ENCODE peak calls at places on chromosome 6, in seven cellular contexts. X, B, D, W, I, H and G are unnamed samples.

GRCh38 chr6:1604347-1604990 is 5.2 kb upstream of the FOXC1 start:
- DNase-seq in B (peak; percentile 57), X (peak; percentile 70), W (peak; percentile 53), H (no peak), D (peak; percentile 89), I (no peak), G (no peak)

GRCh38 chr6:148406579-148407371 is 64.1 kb downstream of the SASH1 start:
- DNase-seq in B (no peak), W (no peak), I (no peak), D (no peak), X (no peak), H (no peak), G (no peak)

GRCh38 chr6:42616716-42617115 is 52.9 kb downstream of the UBR2 start:
- DNase-seq in X (no peak), D (no peak), I (no peak), W (no peak), H (no peak), B (no peak), G (no peak)

GRCh38 chr6:21137708-21138358 is 455.7 kb upstream of the SOX4 start:
- DNase-seq in H (peak; percentile 60), X (no peak), I (no peak), D (no peak), B (no peak), W (no peak), G (no peak)

GRCh38 chr6:44696099-44696498 is 308.6 kb downstream of the CDC5L start:
- DNase-seq in I (no peak), B (no peak), D (no peak), W (no peak), H (peak; percentile 85), X (no peak), G (no peak)

GRCh38 chr6:96784650-96785049 is 52.6 kb downstream of the GPR63 start:
- DNase-seq in D (no peak), W (no peak), I (no peak), B (no peak), H (no peak), X (no peak), G (no peak)

GRCh38 chr6:158972241-158973233 is 27.5 kb downstream of the RSPH3 start:
- DNase-seq in W (no peak), B (no peak), D (no peak), H (peak; percentile 30), X (no peak), I (peak; percentile 31), G (peak; percentile 36)

GRCh38 chr6:169804427-169804826 is 53.0 kb downstream of the ERMARD start:
- DNase-seq in W (no peak), D (no peak), X (no peak), B (peak; percentile 24), H (no peak), I (no peak), G (no peak)

GRCh38 chr6:142474446-142475289 is 172.9 kb downstream of the ADGRG6 start:
- DNase-seq in B (no peak), H (peak; percentile 36), W (no peak), D (no peak), X (peak; percentile 31), I (no peak), G (peak; percentile 16)

GRCh38 chr6:75800133-75800532 is 51.1 kb downstream of the MYO6 start:
- DNase-seq in D (no peak), X (no peak), B (peak; percentile 35), I (no peak), W (no peak), H (no peak), G (no peak)

GRCh38 chr6:36028088-36028886 is 679 bp downstream of the MAPK14 start:
- DNase-seq in B (peak; percentile 46), H (peak; percentile 6), W (peak; percentile 32), D (peak; percentile 75), X (peak; percentile 39), I (no peak), G (no peak)

GRCh38 chr6:27138398-27138797 is 109.1 kb upstream of the PRSS16 start:
- DNase-seq in W (no peak), B (no peak), X (no peak), I (no peak), D (no peak), H (no peak), G (no peak)

GRCh38 chr6:147467891-147468290 is 40.6 kb upstream of the SAMD5 start:
- DNase-seq in I (no peak), X (no peak), W (no peak), H (no peak), D (no peak), B (no peak), G (no peak)

GRCh38 chr6:37972994-37973757 is 153.6 kb downstream of the ZFAND3 start:
- DNase-seq in X (no peak), D (no peak), W (no peak), B (no peak), I (no peak), H (no peak), G (no peak)

GRCh38 chr6:168120390-168121307 is 41.6 kb upstream of the FRMD1 start:
- DNase-seq in X (no peak), I (no peak), D (peak; percentile 57), B (no peak), H (no peak), W (no peak), G (no peak)

GRCh38 chr6:168117942-168118341 is 38.9 kb upstream of the FRMD1 start:
- DNase-seq in W (no peak), I (no peak), D (no peak), B (no peak), H (no peak), X (no peak), G (no peak)

GRCh38 chr6:168116975-168117899 is 38.2 kb upstream of the FRMD1 start:
- DNase-seq in H (no peak), D (peak; percentile 41), B (no peak), W (no peak), X (no peak), I (no peak), G (no peak)

GRCh38 chr6:168119539-168119938 is 40.5 kb upstream of the FRMD1 start:
- DNase-seq in X (no peak), W (no peak), I (no peak), B (no peak), D (no peak), H (no peak), G (no peak)

DNA sequence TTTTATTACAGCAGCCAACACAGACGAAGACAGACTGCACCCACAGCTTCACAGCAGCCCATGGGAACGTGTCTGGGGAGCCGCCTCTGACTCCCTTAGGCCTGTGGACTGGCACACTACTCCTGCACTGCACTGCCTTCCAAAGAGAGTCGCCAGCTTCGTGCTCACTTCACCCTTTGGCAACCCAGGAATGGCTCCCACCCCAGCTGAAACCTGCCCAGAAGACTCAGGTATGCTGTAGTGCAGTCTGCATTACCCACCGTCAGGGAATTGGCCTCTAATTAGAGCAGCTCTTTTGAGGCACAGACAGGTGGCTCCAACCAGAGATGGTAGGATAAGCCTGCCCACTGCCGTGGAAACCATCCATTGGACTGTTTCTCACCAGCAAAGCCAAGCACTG is 39.9 kb upstream of the FRMD1 start:
- DNase-seq in H (no peak), X (no peak), I (no peak), B (no peak), D (peak; percentile 46), W (no peak), G (no peak)
- H3K4me3 ChIP-seq in H (no peak overlapping the region), X (no peak overlapping the region), I (no peak overlapping the region), B (no peak overlapping the region), D (no peak overlapping the region), W (no peak overlapping the region), G (no peak overlapping the region)

DNA sequence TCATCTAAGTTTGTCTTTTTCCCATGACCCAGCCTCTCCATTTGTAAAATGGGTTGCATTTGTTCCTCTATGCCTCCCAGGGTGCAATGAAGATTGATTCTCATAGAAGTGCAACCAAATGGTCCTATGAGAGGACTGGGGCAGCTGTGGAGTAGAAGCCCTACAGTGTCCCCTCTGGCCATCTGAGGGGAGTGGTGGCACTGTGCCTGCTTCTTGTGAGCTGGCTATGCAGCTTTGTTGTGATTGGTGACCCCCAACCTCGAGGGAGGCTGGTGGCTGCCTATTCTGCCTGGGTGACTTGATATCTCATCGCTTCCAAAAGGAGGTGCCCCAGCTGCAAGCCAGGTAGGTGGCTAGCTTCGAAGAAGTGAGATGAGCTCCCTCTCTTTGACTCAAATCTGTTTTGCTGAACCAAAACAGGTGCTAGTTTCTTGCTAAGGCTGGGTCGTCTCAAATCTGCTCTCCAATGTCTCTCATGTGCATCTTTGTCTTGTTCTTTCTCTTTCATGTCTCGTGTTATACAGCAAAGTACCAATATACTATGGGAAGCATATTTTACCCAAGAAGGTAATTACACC is 33.9 kb downstream of the TXLNB start:
- DNase-seq in B (no peak), D (no peak), I (no peak), X (no peak), H (no peak), W (no peak), G (no peak)
- TF ChIP-seq CTCF in B (no peak), D (no peak), I (no peak), X (no peak), H (no peak), W (no peak), G (no peak)

DNA sequence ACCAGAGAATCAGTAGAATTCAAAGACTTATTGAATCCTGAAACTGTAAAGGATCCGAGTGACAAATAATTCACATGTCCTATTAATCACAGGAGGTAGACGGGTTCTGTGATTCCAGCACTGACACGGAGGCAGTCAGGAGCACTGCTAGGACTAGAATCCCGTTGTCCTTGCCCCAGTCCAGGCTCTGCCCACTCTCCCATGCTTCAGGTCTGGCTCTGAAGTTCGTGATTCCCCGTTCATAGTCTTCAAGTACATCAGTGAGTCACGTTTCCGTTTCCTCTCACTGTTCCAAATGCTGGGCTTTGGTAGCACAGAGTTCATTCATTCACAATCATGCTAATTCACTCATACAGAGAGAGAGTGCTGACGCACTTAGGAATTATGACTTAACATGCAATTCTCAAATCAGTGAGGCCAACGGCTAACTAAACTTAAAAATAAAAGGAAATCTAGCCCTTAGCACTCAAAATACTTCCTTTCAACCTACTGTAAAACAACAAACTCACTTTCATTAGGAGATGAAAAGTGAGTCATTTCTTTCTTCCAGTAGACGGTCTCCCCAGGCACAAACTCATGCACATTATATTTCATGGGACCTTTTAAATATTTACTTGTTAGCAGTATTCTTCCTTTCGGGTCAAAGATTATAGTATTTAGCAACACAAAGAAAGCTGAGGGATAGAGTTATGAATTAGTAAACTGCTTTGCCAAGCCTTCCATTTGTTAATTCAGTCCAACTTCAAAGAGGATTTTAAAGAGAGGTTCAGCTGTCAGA is 94.0 kb upstream of the NHSL1 start:
- DNase-seq in I (peak; percentile 86), B (peak; percentile 53), H (peak; percentile 98), D (no peak), X (peak; percentile 30), W (peak; percentile 39), G (peak; percentile 46)
- H3K4me3 ChIP-seq in I (peak overlapping the region; percentile 14), B (no peak overlapping the region), H (peak overlapping the region; percentile 44), D (no peak overlapping the region), X (no peak overlapping the region), W (no peak overlapping the region), G (peak overlapping the region; percentile 23)

DNA sequence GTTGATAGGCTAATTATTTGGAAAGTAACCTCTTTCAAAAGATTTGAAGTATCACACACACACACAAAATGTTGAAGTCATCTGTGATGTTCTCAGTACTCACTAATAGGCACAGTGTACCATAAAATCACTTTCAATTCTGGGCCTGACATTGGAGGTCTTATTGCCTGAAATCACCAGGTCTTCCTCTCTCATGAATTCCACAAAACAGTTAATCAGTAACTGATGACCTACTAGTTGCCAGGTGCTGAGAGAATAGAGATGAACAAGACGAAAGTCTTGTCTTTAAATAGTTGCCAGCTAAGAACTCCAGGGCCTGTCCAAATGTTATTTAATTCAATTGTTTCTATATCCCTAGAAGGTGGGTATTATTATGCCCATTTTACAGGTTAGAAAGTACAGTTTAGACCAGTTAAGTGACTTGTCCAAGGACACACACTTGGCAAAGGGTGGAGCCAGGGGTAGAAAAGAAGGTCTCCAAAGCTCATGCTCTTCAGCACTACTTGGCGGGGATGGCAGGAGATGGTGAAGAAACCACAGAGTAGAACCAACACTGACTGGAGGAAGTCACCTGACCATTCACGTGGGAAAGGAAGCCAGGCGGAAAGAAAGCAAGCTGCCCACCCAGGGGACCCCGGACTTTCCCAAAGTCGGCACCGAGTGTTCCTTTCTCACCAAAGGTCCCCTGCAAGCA is 116.4 kb downstream of the KIF6 start:
- DNase-seq in I (peak; percentile 74), W (no peak), D (no peak), B (no peak), H (no peak), X (no peak), G (no peak)
- TF ChIP-seq CTCF in I (no peak), W (no peak), D (no peak), B (no peak), H (no peak), X (no peak), G (no peak)